ENCODE peak calls at places on chromosomes 4 and X, in seven cellular contexts. One of them, this sample, is unnamed.

GRCh38 chr4:8736083-8736825 is 135.4 kb downstream of the HMX1 start:
- DNase-seq in hippocampal formation: no peak
- DNase-seq in SK-N-MC: no peak
- DNase-seq in GOT3: no peak
- DNase-seq in mesenchymal stem cell: no peak
- DNase-seq in GM12891: no peak
- DNase-seq in uterus: no peak
- DNase-seq in this sample: no peak

GRCh38 chrX:49308604-49309269 is 5.3 kb downstream of the GAGE10 start:
- DNase-seq in GOT3: no peak
- DNase-seq in SK-N-MC: no peak
- DNase-seq in uterus: no peak
- DNase-seq in GM12891: no peak
- DNase-seq in hippocampal formation: no peak
- DNase-seq in mesenchymal stem cell: peak; percentile 14
- DNase-seq in this sample: no peak

GRCh38 chr4:182258441-182259031 is 15.3 kb downstream of the TENM3 start:
- DNase-seq in GOT3: no peak
- DNase-seq in mesenchymal stem cell: no peak
- DNase-seq in SK-N-MC: no peak
- DNase-seq in hippocampal formation: no peak
- DNase-seq in GM12891: no peak
- DNase-seq in uterus: no peak
- DNase-seq in this sample: no peak

GRCh38 chr4:102640669-102641068 is 120.1 kb downstream of the MANBA start:
- DNase-seq in GM12891: no peak
- DNase-seq in GOT3: no peak
- DNase-seq in hippocampal formation: no peak
- DNase-seq in uterus: no peak
- DNase-seq in mesenchymal stem cell: peak; percentile 30
- DNase-seq in SK-N-MC: no peak
- DNase-seq in this sample: no peak

GRCh38 chrX:108245462-108245861 is 153.9 kb downstream of the ATG4A start:
- DNase-seq in GM12891: no peak
- DNase-seq in GOT3: no peak
- DNase-seq in hippocampal formation: no peak
- DNase-seq in SK-N-MC: no peak
- DNase-seq in mesenchymal stem cell: no peak
- DNase-seq in uterus: no peak
- DNase-seq in this sample: peak; percentile 2

GRCh38 chrX:129600981-129601424 is 53.8 kb downstream of the APLN start:
- DNase-seq in hippocampal formation: peak; percentile 54
- DNase-seq in uterus: no peak
- DNase-seq in GM12891: no peak
- DNase-seq in mesenchymal stem cell: peak; percentile 24
- DNase-seq in SK-N-MC: no peak
- DNase-seq in GOT3: no peak
- DNase-seq in this sample: peak; percentile 30

GRCh38 chr4:113711883-113712662 is 49.5 kb downstream of the CAMK2D start:
- DNase-seq in GM12891: no peak
- DNase-seq in GOT3: no peak
- DNase-seq in hippocampal formation: no peak
- DNase-seq in mesenchymal stem cell: no peak
- DNase-seq in SK-N-MC: no peak
- DNase-seq in uterus: no peak
- DNase-seq in this sample: no peak

GRCh38 chr4:166662266-166662843 is 571.9 kb downstream of the SPOCK3 start:
- DNase-seq in hippocampal formation: no peak
- DNase-seq in mesenchymal stem cell: no peak
- DNase-seq in uterus: no peak
- DNase-seq in GOT3: no peak
- DNase-seq in GM12891: peak; percentile 4
- DNase-seq in SK-N-MC: no peak
- DNase-seq in this sample: no peak

This sample was measured in A549.